ENCODE peak calls at places on chromosome 17, in seven cellular contexts. T, P, X, V, G, F and O are unnamed samples.
A peak's percentile ranks its signal among the peaks of the same experiment; 100 is the strongest.

GRCh38 chr17:36485805-36486203 is 677 bp upstream of the ZNHIT3 start:
- DNase-seq in T (peak; percentile 78), P (no peak), X (no peak), V (no peak), G (no peak), F (no peak), O (no peak)

GRCh38 chr17:29838961-29839360 is 91.1 kb downstream of the SSH2 start:
- DNase-seq in T (peak; percentile 47), P (peak; percentile 55), X (no peak), V (no peak), G (no peak), F (no peak), O (peak; percentile 9)

GRCh38 chr17:8337802-8338744 is 1.6 kb upstream of the ODF4 start:
- DNase-seq in T (peak; percentile 18), P (no peak), X (no peak), V (no peak), G (no peak), F (no peak), O (no peak)

GRCh38 chr17:27892866-27893769 is at the start of gene LYRM9:
- DNase-seq in T (peak; percentile 91), P (peak; percentile 89), X (peak; percentile 94), V (peak; percentile 53), G (peak; percentile 51), F (peak; percentile 37), O (peak; percentile 93)

GRCh38 chr17:66677201-66677981 is 157.5 kb upstream of the CACNG5 start:
- DNase-seq in T (no peak), P (no peak), X (no peak), V (peak; percentile 90), G (no peak), F (peak; percentile 70), O (no peak)

GRCh38 chr17:64081802-64082799 is 47.8 kb downstream of the ERN1 start:
- DNase-seq in T (peak; percentile 28), P (no peak), X (no peak), V (peak; percentile 48), G (no peak), F (peak; percentile 24), O (no peak)

GRCh38 chr17:75047398-75048098 is 523 bp downstream of the KCTD2 start:
- DNase-seq in T (no peak), P (peak; percentile 49), X (peak; percentile 73), V (no peak), G (no peak), F (no peak), O (peak; percentile 28)

GRCh38 chr17:156946-157345 is 19.6 kb downstream of the SCGB1C2 start:
- DNase-seq in T (no peak), P (no peak), X (no peak), V (no peak), G (no peak), F (no peak), O (no peak)

GRCh38 chr17:48564200-48565023 is 13.7 kb downstream of the HOXB4 start:
- DNase-seq in T (peak; percentile 76), P (no peak), X (no peak), V (no peak), G (no peak), F (no peak), O (peak; percentile 72)

GRCh38 chr17:58249270-58250133 is 11.1 kb downstream of the LPO start:
- DNase-seq in T (peak; percentile 70), P (peak; percentile 67), X (no peak), V (peak; percentile 9), G (no peak), F (peak; percentile 1), O (peak; percentile 62)

GRCh38 chr17:82531431-82531881 is 11.9 kb downstream of the FOXK2 start:
- DNase-seq in T (no peak), P (no peak), X (no peak), V (peak; percentile 88), G (no peak), F (peak; percentile 48), O (peak; percentile 59)

GRCh38 chr17:58191259-58191896 is 1.1 kb upstream of the EPX start:
- DNase-seq in T (no peak), P (no peak), X (no peak), V (no peak), G (no peak), F (no peak), O (no peak)

GRCh38 chr17:27654654-27655524 is 23.9 kb downstream of the LGALS9 start:
- DNase-seq in T (peak; percentile 77), P (peak; percentile 60), X (no peak), V (peak; percentile 13), G (peak; percentile 23), F (peak; percentile 6), O (peak; percentile 83)

GRCh38 chr17:31674717-31675349 is 184.2 kb downstream of the COPRS start:
- DNase-seq in T (no peak), P (no peak), X (no peak), V (peak; percentile 63), G (no peak), F (no peak), O (peak; percentile 54)

GRCh38 chr17:68381076-68381900 is 76.0 kb downstream of the WIPI1 start:
- DNase-seq in T (no peak), P (no peak), X (no peak), V (peak; percentile 96), G (peak; percentile 13), F (peak; percentile 83), O (peak; percentile 95)

GRCh38 chr17:72839086-72839728 is 253.3 kb downstream of the SLC39A11 start:
- DNase-seq in T (no peak), P (no peak), X (no peak), V (peak; percentile 17), G (no peak), F (no peak), O (peak; percentile 2)

GRCh38 chr17:13513039-13513405 is 88.7 kb downstream of the HS3ST3A1 start:
- DNase-seq in T (no peak), P (no peak), X (no peak), V (no peak), G (no peak), F (no peak), O (peak; percentile 34)

GRCh38 chr17:78908426-78908825 is 5.4 kb upstream of the CEP295NL start:
- DNase-seq in T (no peak), P (no peak), X (no peak), V (no peak), G (no peak), F (no peak), O (no peak)

GRCh38 chr17:57859601-57860413 is 10.0 kb upstream of the MRPS23 start:
- DNase-seq in T (no peak), P (no peak), X (no peak), V (no peak), G (no peak), F (no peak), O (no peak)

GRCh38 chr17:77382356-77382911 is 241.7 kb downstream of the SEC14L1 start:
- DNase-seq in T (no peak), P (no peak), X (no peak), V (no peak), G (no peak), F (no peak), O (no peak)

GRCh38 chr17:75371339-75371738 is 34.1 kb downstream of the GRB2 start:
- DNase-seq in T (no peak), P (no peak), X (no peak), V (no peak), G (no peak), F (no peak), O (no peak)

GRCh38 chr17:76485569-76485968 is 15.7 kb downstream of the RHBDF2 start:
- DNase-seq in T (no peak), P (peak; percentile 17), X (no peak), V (no peak), G (no peak), F (no peak), O (no peak)

GRCh38 chr17:82752371-82753200 is 721 bp downstream of the TBCD start:
- DNase-seq in T (peak; percentile 22), P (no peak), X (no peak), V (peak; percentile 2), G (no peak), F (no peak), O (peak; percentile 38)

GRCh38 chr17:76532072-76532651 is 5.3 kb downstream of the CYGB start:
- DNase-seq in T (no peak), P (no peak), X (no peak), V (peak; percentile 43), G (no peak), F (no peak), O (no peak)

GRCh38 chr17:292531-293382 is 59.9 kb downstream of the RPH3AL start:
- DNase-seq in T (no peak), P (no peak), X (peak; percentile 41), V (no peak), G (no peak), F (no peak), O (no peak)

DNA sequence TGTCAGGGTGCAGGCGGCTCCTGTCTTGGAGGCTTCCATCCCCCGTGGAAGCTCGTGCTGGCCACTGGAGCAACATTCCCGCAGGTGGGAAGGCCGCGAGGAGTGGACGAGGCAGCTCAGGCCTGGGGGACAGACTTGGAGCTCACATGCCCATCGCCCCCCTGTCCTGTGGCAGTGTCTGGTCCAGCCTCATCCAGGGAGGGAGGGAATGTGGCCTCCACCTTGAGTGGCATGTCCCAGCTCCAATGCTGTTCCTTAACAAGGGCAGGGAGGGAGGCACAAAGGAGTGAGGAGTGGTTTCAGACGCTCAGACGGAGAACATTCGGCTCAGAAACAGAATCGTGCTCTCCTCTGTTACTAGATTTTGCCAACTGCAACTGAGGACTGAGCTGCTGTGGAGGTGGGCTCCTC is 159.4 kb upstream of the CHMP6 start:
- DNase-seq in T (peak; percentile 57), P (peak; percentile 78), X (peak; percentile 78), V (peak; percentile 74), G (no peak), F (peak; percentile 36), O (peak; percentile 63)
- H3K4me3 ChIP-seq in T (peak overlapping the region; percentile 40), P (peak overlapping the region; percentile 62), X (peak overlapping the region; percentile 65), V (peak overlapping the region; percentile 60), G (peak overlapping the region; percentile 80), F (peak overlapping the region; percentile 59), O (peak overlapping the region; percentile 40)

DNA sequence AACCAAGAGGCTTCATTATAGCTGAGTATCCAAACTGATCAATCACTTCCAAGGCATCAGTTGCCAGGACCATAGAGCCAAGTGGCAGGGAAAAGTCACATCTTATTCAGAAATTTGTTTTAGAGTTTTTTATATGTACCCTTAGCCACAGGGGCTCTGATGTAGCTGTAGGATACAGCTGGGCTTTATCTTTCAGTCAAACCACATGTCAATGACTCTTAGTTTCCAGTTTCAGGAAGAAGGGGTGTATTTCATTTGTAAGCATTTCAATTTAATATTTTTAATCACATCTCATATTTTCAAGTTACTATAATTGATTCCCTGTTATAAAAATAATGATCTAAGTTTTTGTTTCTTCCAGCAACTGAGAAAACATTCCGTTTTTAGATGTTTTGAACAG is 2.9 kb upstream of the FLCN start:
- DNase-seq in T (no peak), P (no peak), X (no peak), V (no peak), G (no peak), F (no peak), O (no peak)
- H3K27me3 ChIP-seq in T (no peaks in the 10 kb centered on the region), P (no peaks in the 10 kb centered on the region), X (no peaks in the 10 kb centered on the region), V (no peaks in the 10 kb centered on the region), G (no peaks in the 10 kb centered on the region), F (no peaks in the 10 kb centered on the region), O (no peaks in the 10 kb centered on the region)

GRCh38 chr17:65530158-65530984 is 31.1 kb downstream of the AXIN2 start:
- DNase-seq in T (no peak), P (no peak), X (peak; percentile 54), V (no peak), G (no peak), F (no peak), O (no peak)
- H3K4me3 ChIP-seq in T (no peak overlapping the region), P (no peak overlapping the region), X (no peak overlapping the region), V (no peak overlapping the region), G (no peak overlapping the region), F (no peak overlapping the region), O (no peak overlapping the region)

DNA sequence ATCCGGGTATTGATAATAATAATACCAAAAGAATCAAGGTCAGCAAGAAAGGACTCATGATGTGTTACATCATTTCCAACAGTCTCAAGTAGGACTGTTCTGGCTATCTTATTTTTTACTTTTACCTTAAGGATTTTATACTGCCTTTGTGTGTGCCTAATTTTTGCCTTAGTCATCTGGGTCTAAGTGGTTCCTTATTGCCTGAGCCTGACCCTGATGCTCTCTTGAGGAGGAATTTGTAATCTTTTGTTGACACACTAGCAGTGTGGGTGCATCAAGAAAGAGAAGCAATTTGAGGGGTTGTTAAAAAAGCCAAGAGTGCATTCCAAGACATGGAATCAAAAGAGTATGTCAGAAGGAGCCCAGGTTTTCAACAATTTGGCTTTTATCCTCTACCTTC is 59.3 kb downstream of the TMEM100 start:
- DNase-seq in T (no peak), P (no peak), X (no peak), V (no peak), G (no peak), F (no peak), O (no peak)
- H3K27me3 ChIP-seq in T (no peaks in the 10 kb centered on the region), P (no peaks in the 10 kb centered on the region), X (no peaks in the 10 kb centered on the region), V (no peaks in the 10 kb centered on the region), G (no peaks in the 10 kb centered on the region), F (no peaks in the 10 kb centered on the region), O (peaks cover 10% of the 10 kb centered on the region)